ENCODE peak calls at places on chromosomes 5 and 9, in six cellular contexts. P is hepatocyte, F is fibroblast of lung, G is PC-9, X is neuronal stem cell, D is keratinocyte. J is an unnamed sample.

GRCh38 chr5:24714757-24715156 is 70.0 kb upstream of the CDH10 start:
- DNase-seq in P (no peak), F (peak), G (no peak), X (no peak), D (no peak), J (no peak)

GRCh38 chr5:136199408-136199807 is 6.4 kb upstream of the SMIM32 start:
- DNase-seq in P (no peak), F (no peak), G (no peak), X (no peak), D (no peak), J (no peak)

GRCh38 chr5:176713409-176713808 is 66.1 kb downstream of the TSPAN17 start:
- DNase-seq in P (no peak), F (no peak), G (no peak), X (no peak), D (no peak), J (no peak)

GRCh38 chr9:99778308-99778707 is 43.4 kb upstream of the NR4A3 start:
- DNase-seq in P (peak), F (peak), G (peak), X (no peak), D (peak), J (no peak)

GRCh38 chr5:61407706-61408105 is 75.6 kb downstream of the ZSWIM6 start:
- DNase-seq in P (no peak), F (no peak), G (no peak), X (no peak), D (no peak), J (no peak)

GRCh38 chr9:84266087-84266561 is 74.4 kb downstream of the SLC28A3 start:
- DNase-seq in P (peak), F (no peak), G (peak), X (no peak), D (no peak), J (no peak)

GRCh38 chr5:10576121-10576789 is 12.4 kb downstream of the ANKRD33B start:
- DNase-seq in P (no peak), F (no peak), G (no peak), X (no peak), D (no peak), J (no peak)

GRCh38 chr9:37902804-37903580 is 935 bp downstream of the SLC25A51 start:
- DNase-seq in P (peak), F (peak), G (no peak), X (peak), D (no peak), J (no peak)

GRCh38 chr9:1881708-1882351 is 133.3 kb upstream of the SMARCA2 start:
- DNase-seq in P (no peak), F (no peak), G (no peak), X (no peak), D (no peak), J (no peak)

GRCh38 chr5:12320331-12320730 is 416.1 kb upstream of the CTNND2 start:
- DNase-seq in P (no peak), F (no peak), G (no peak), X (no peak), D (no peak), J (no peak)
- H2AFZ ChIP-seq in P (no peak), F (no peak), G (no peak), X (no peak), D (no peak), J (no peak)

DNA sequence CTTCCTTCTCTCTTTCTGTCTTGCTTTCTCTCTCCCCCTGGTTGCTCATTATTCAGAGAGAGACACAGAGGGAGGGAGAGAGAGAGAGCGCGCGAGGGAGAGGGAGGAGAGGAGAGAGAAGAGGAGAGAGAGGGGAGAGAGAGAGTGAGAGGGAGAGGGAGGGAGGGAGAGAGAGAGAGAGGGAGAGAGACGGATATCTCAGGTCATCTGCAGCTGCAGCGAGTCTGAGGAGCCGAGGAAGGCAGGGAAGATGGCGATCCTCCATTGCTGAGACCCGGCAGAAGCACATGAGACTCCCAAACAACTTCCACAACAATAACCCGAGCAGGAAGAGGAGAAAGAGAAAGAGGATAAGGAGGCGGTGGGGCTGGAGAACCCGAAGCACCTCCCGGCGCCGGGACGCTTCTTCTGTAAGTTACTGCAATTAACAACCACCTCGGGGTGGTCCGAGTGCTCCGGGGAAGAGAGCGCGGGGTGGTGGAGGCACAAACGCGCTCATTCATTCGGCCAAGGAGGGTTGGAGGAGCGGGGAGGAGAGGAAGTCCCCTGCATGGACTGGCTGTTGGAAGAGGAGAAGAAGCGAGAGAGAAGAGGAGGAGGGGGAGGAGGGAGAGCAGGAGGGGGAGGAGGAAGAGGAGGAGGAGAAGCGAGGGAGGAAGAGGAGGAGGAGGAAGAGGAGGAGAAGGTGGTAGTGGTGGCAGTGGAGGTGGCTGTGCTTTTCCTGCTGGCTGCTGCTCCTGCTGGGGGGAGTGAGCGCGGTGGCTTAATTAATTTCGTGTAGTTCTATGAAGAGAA is at the start of gene ZNF462:
- DNase-seq in P (peak), F (peak), G (peak), X (peak), D (no peak), J (peak)
- H2AFZ ChIP-seq in P (peak), F (peak), G (peak), X (peak), D (peak), J (peak)

GRCh38 chr9:126145887-126146253 is 180.8 kb upstream of the MVB12B start:
- DNase-seq in P (no peak), F (no peak), G (no peak), X (no peak), D (no peak), J (no peak)
- H2AFZ ChIP-seq in P (peak), F (no peak), G (no peak), X (peak), D (no peak), J (no peak)

DNA sequence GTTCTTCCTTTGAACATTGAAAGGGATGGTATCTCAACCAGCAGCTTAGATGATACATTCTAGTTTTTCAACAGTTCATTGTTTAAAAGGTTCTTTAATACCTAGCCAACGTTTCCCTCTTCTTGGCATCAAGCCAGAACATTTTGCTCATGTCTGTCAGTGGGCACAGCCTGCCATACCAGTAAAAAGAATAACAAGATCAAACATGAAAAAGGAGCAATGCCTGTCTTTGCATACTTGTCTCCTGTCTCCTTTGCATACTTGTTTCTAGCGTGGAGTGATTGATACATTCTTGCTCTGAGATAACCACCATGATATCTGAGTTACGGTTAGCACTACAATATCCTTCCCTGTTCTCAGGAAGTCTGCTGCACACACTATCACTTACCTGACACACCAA is 248.6 kb upstream of the DAPK1 start:
- DNase-seq in P (no peak), F (no peak), G (no peak), X (no peak), D (peak), J (no peak)
- H2AFZ ChIP-seq in P (no peak), F (no peak), G (no peak), X (no peak), D (peak), J (no peak)

GRCh38 chr5:90408571-90409317 is 812 bp downstream of the CETN3 start:
- DNase-seq in P (peak), F (no peak), G (no peak), X (peak), D (no peak), J (no peak)
- H2AFZ ChIP-seq in P (peak), F (peak), G (peak), X (peak), D (peak), J (peak)

J was measured in DND-41.